ENCODE peak calls at places on chromosomes 13 and 19, in nine cellular contexts. S is mesothelial cell of epicardium, A is ascending aorta, F is astrocyte of the cerebellum, N is body of pancreas, P is uterus, C is ovary, V is H9, B is AG04449. E is an unnamed sample.

GRCh38 chr19:34468400-34468799 is 13.2 kb upstream of the WTIP start:
- DNase-seq in S (no peak), A (no peak), F (no peak), N (no peak), P (no peak), C (no peak), V (no peak), B (no peak), E (no peak)

GRCh38 chr13:93235258-93236015 is 8.8 kb downstream of the GPC6 start:
- DNase-seq in S (no peak), A (no peak), F (no peak), N (no peak), P (no peak), C (no peak), V (no peak), B (no peak), E (no peak)

GRCh38 chr13:76992548-76993001 is 694 bp downstream of the CLN5 start:
- DNase-seq in S (no peak), A (no peak), F (no peak), N (peak), P (peak), C (peak), V (no peak), B (no peak), E (no peak)

GRCh38 chr19:14072535-14073231 is at the start of gene MISP3:
- DNase-seq in S (peak), A (no peak), F (no peak), N (peak), P (no peak), C (no peak), V (no peak), B (no peak), E (peak)

GRCh38 chr19:10808937-10809655 is 26.9 kb downstream of the TMED1 start:
- DNase-seq in S (no peak), A (no peak), F (peak), N (no peak), P (no peak), C (no peak), V (no peak), B (no peak), E (no peak)

GRCh38 chr19:869245-870177 is 10.0 kb downstream of the CFD start:
- DNase-seq in S (no peak), A (peak), F (peak), N (peak), P (peak), C (peak), V (no peak), B (peak), E (no peak)

GRCh38 chr13:98706446-98707110 is 45.9 kb downstream of the SLC15A1 start:
- DNase-seq in S (no peak), A (no peak), F (no peak), N (no peak), P (no peak), C (no peak), V (no peak), B (no peak), E (no peak)

GRCh38 chr13:68190826-68191225 is 960.7 kb upstream of the PCDH9 start:
- DNase-seq in S (no peak), A (no peak), F (no peak), N (no peak), P (no peak), C (no peak), V (no peak), B (no peak), E (no peak)

GRCh38 chr19:52190679-52191293 is 934 bp downstream of the PPP2R1A start:
- DNase-seq in S (no peak), A (no peak), F (peak), N (peak), P (no peak), C (no peak), V (no peak), B (no peak), E (no peak)

GRCh38 chr19:2613507-2614295 is 88.8 kb downstream of the GNG7 start:
- DNase-seq in S (no peak), A (no peak), F (no peak), N (peak), P (no peak), C (no peak), V (peak), B (no peak), E (peak)

GRCh38 chr19:17855333-17856152 is 4.2 kb upstream of the RPL18A start:
- DNase-seq in S (peak), A (peak), F (no peak), N (peak), P (peak), C (peak), V (peak), B (no peak), E (peak)
- TF ChIP-seq CTCF in S (peak), A (peak), F (peak), N (peak), P (peak), C (peak), V (peak), B (peak), E (peak)

GRCh38 chr19:48900477-48901452 is 653 bp downstream of the NUCB1 start:
- DNase-seq in S (no peak), A (no peak), F (no peak), N (no peak), P (no peak), C (no peak), V (no peak), B (no peak), E (peak)

GRCh38 chr19:48895226-48895625 is 3.3 kb downstream of the TULP2 start:
- DNase-seq in S (no peak), A (no peak), F (no peak), N (no peak), P (no peak), C (no peak), V (no peak), B (no peak), E (no peak)

GRCh38 chr19:48897181-48897580 is 1.4 kb downstream of the TULP2 start:
- DNase-seq in S (no peak), A (no peak), F (no peak), N (no peak), P (no peak), C (no peak), V (no peak), B (no peak), E (no peak)

GRCh38 chr19:48896191-48896720 is 2.3 kb downstream of the TULP2 start:
- DNase-seq in S (peak), A (no peak), F (no peak), N (peak), P (peak), C (peak), V (peak), B (no peak), E (peak)

DNA sequence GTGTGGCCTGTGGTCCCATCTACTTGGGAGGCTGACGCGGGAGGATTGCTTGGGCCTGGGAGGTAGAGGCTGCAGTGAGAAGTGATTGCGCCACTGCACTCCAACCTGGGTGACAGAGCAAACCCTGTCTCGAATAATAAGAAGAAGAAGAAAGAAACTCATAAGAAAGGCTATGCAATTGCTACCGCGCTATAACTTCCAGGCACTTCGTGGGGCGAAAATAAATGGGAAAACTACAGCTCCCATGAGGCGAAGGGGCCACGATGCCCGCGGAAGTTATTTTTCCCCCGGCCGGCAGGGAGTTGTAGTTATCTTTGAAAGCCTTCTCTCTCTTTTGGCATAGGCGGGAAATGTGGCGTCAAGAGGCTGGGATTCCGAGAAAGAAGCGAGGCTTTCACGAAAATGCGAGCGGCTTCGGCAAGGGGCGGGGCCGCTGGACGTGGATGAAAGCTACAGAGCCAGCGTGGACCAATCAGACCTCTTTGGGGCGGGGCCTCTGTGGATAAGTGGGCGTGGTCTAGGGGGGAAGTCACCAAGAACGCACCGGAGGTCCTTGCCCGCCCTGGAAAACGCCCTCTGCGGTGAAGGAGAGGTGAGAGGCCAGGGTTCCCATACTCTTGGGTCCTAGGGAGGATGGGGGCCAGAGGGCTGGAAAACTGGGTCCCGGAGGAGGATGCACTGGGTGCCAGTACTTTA is at the start of gene NUCB1:
- DNase-seq in S (peak), A (peak), F (peak), N (peak), P (peak), C (peak), V (peak), B (peak), E (peak)
- TF ChIP-seq CTCF in S (no peak), A (peak), F (peak), N (peak), P (peak), C (no peak), V (peak), B (peak), E (no peak)

GRCh38 chr19:49915271-49915670 is 13.7 kb upstream of the ATF5 start:
- DNase-seq in S (no peak), A (no peak), F (no peak), N (no peak), P (no peak), C (no peak), V (no peak), B (no peak), E (no peak)
- TF ChIP-seq CTCF in S (peak), A (no peak), F (no peak), N (no peak), P (no peak), C (no peak), V (peak), B (no peak), E (no peak)

DNA sequence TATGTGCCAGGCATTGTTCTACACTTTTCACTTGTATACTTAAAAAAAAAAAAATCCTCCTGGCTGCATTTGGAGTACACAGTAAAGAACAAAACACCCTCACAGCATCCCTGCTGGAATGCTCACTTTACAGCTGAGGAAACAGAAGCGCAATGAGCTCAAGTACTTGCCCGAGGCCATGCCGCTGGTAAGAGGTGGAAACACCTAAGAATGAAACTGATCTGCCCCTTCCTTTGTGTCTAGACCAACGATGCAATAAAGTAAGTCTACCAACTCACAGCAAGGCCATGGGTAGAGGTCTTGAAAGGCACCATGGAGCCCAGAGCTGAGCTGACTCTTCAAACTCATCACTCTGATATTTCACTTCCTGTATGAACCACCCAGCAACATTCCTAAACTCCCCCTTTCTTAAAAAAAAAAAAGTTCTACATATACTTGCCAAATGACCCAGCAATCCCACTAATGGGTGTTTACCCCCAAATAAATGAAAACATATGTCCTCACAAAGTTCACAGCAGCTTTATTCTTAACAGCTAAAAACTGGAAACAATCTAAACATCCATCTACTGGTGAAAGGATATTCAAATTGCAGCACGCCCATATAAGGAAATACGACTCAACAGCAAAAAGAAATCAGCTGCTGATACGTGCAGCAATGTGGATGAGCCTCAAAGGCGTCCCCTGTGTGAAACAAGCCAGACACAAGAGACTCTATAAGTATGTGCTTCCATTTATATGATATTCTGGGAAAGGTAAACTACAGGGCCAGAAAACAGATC is 236.6 kb upstream of the MAB21L1 start:
- DNase-seq in S (no peak), A (no peak), F (no peak), N (no peak), P (no peak), C (no peak), V (no peak), B (peak), E (no peak)
- TF ChIP-seq CTCF in S (no peak), A (no peak), F (no peak), N (no peak), P (no peak), C (no peak), V (no peak), B (no peak), E (no peak)

E was measured in GM13976.